ENCODE peak calls at places on chromosome X, in eight cellular contexts. One of them, this sample, is unnamed.

GRCh38 chrX:25600776-25601175 is 537.4 kb upstream of the MAGEB18 start:
- DNase-seq in GM06990: no peak
- DNase-seq in fibroblast of mammary gland: peak; percentile 44
- DNase-seq in cerebellar nuclear complex: no peak
- DNase-seq in sigmoid colon: no peak
- DNase-seq in occipital lobe: no peak
- DNase-seq in skeletal muscle cell: peak; percentile 41
- DNase-seq in epithelial cell of esophagus: peak; percentile 0
- DNase-seq in this sample: no peak

GRCh38 chrX:72046447-72046846 is 85.3 kb downstream of the RTL5 start:
- DNase-seq in GM06990: no peak
- DNase-seq in fibroblast of mammary gland: no peak
- DNase-seq in cerebellar nuclear complex: no peak
- DNase-seq in sigmoid colon: no peak
- DNase-seq in occipital lobe: no peak
- DNase-seq in skeletal muscle cell: no peak
- DNase-seq in epithelial cell of esophagus: no peak
- DNase-seq in this sample: no peak

GRCh38 chrX:49910344-49910743 is 12.1 kb upstream of the CLCN5 start:
- DNase-seq in GM06990: no peak
- DNase-seq in fibroblast of mammary gland: no peak
- DNase-seq in cerebellar nuclear complex: no peak
- DNase-seq in sigmoid colon: no peak
- DNase-seq in occipital lobe: no peak
- DNase-seq in skeletal muscle cell: no peak
- DNase-seq in epithelial cell of esophagus: no peak
- DNase-seq in this sample: no peak

GRCh38 chrX:66914082-66914481 is 275.2 kb upstream of the EDA2R start:
- DNase-seq in GM06990: no peak
- DNase-seq in fibroblast of mammary gland: peak; percentile 15
- DNase-seq in cerebellar nuclear complex: no peak
- DNase-seq in sigmoid colon: no peak
- DNase-seq in occipital lobe: no peak
- DNase-seq in skeletal muscle cell: no peak
- DNase-seq in epithelial cell of esophagus: peak; percentile 24
- DNase-seq in this sample: peak; percentile 46

GRCh38 chrX:134936542-134936941 is 54.2 kb upstream of the SMIM10 start:
- DNase-seq in GM06990: no peak
- DNase-seq in fibroblast of mammary gland: peak; percentile 53
- DNase-seq in cerebellar nuclear complex: no peak
- DNase-seq in sigmoid colon: no peak
- DNase-seq in occipital lobe: no peak
- DNase-seq in skeletal muscle cell: no peak
- DNase-seq in epithelial cell of esophagus: peak; percentile 61
- DNase-seq in this sample: no peak

GRCh38 chrX:57417827-57418226 is 131.3 kb downstream of the FAAH2 start:
- DNase-seq in GM06990: no peak
- DNase-seq in fibroblast of mammary gland: no peak
- DNase-seq in cerebellar nuclear complex: no peak
- DNase-seq in sigmoid colon: no peak
- DNase-seq in occipital lobe: no peak
- DNase-seq in skeletal muscle cell: no peak
- DNase-seq in epithelial cell of esophagus: no peak
- DNase-seq in this sample: no peak

GRCh38 chrX:150966742-150967141 is 16.4 kb upstream of the HMGB3 start:
- DNase-seq in GM06990: no peak
- DNase-seq in fibroblast of mammary gland: no peak
- DNase-seq in cerebellar nuclear complex: no peak
- DNase-seq in sigmoid colon: no peak
- DNase-seq in occipital lobe: no peak
- DNase-seq in skeletal muscle cell: no peak
- DNase-seq in epithelial cell of esophagus: no peak
- DNase-seq in this sample: no peak

GRCh38 chrX:40391662-40392061 is 189.1 kb upstream of the ATP6AP2 start:
- DNase-seq in GM06990: no peak
- DNase-seq in fibroblast of mammary gland: no peak
- DNase-seq in cerebellar nuclear complex: no peak
- DNase-seq in sigmoid colon: no peak
- DNase-seq in occipital lobe: no peak
- DNase-seq in skeletal muscle cell: no peak
- DNase-seq in epithelial cell of esophagus: no peak
- DNase-seq in this sample: no peak

GRCh38 chrX:108167211-108167872 is 75.8 kb downstream of the ATG4A start:
- DNase-seq in GM06990: no peak
- DNase-seq in fibroblast of mammary gland: peak; percentile 72
- DNase-seq in cerebellar nuclear complex: no peak
- DNase-seq in sigmoid colon: no peak
- DNase-seq in occipital lobe: no peak
- DNase-seq in skeletal muscle cell: no peak
- DNase-seq in epithelial cell of esophagus: peak; percentile 64
- DNase-seq in this sample: no peak

GRCh38 chrX:131801066-131801465 is 222.0 kb upstream of the STK26 start:
- DNase-seq in GM06990: no peak
- DNase-seq in fibroblast of mammary gland: no peak
- DNase-seq in cerebellar nuclear complex: no peak
- DNase-seq in sigmoid colon: no peak
- DNase-seq in occipital lobe: no peak
- DNase-seq in skeletal muscle cell: peak; percentile 15
- DNase-seq in epithelial cell of esophagus: no peak
- DNase-seq in this sample: no peak

GRCh38 chrX:38717871-38718270 is 83.4 kb upstream of the MID1IP1 start:
- DNase-seq in GM06990: no peak
- DNase-seq in fibroblast of mammary gland: peak; percentile 34
- DNase-seq in cerebellar nuclear complex: no peak
- DNase-seq in sigmoid colon: no peak
- DNase-seq in occipital lobe: no peak
- DNase-seq in skeletal muscle cell: no peak
- DNase-seq in epithelial cell of esophagus: peak; percentile 10
- DNase-seq in this sample: no peak

GRCh38 chrX:148069759-148070503 is 88.8 kb downstream of the FMR1NB start:
- DNase-seq in GM06990: no peak
- DNase-seq in fibroblast of mammary gland: no peak
- DNase-seq in cerebellar nuclear complex: no peak
- DNase-seq in sigmoid colon: no peak
- DNase-seq in occipital lobe: no peak
- DNase-seq in skeletal muscle cell: no peak
- DNase-seq in epithelial cell of esophagus: no peak
- DNase-seq in this sample: no peak

GRCh38 chrX:155819966-155820491 is 61.1 kb upstream of the VAMP7 start:
- DNase-seq in GM06990: peak; percentile 1
- DNase-seq in fibroblast of mammary gland: peak; percentile 83
- DNase-seq in cerebellar nuclear complex: no peak
- DNase-seq in sigmoid colon: peak; percentile 79
- DNase-seq in occipital lobe: no peak
- DNase-seq in skeletal muscle cell: peak; percentile 77
- DNase-seq in epithelial cell of esophagus: peak; percentile 93
- DNase-seq in this sample: peak; percentile 58

GRCh38 chrX:153667931-153668396 is 5.6 kb downstream of the PNCK start:
- DNase-seq in GM06990: peak; percentile 69
- DNase-seq in fibroblast of mammary gland: peak; percentile 71
- DNase-seq in cerebellar nuclear complex: no peak
- DNase-seq in sigmoid colon: peak; percentile 94
- DNase-seq in occipital lobe: peak; percentile 65
- DNase-seq in skeletal muscle cell: peak; percentile 19
- DNase-seq in epithelial cell of esophagus: peak; percentile 78
- DNase-seq in this sample: peak; percentile 79

GRCh38 chrX:120790118-120790517 is 85.5 kb downstream of the CT47B1 start:
- DNase-seq in GM06990: peak; percentile 15
- DNase-seq in fibroblast of mammary gland: peak; percentile 83
- DNase-seq in cerebellar nuclear complex: no peak
- DNase-seq in sigmoid colon: peak; percentile 71
- DNase-seq in occipital lobe: no peak
- DNase-seq in skeletal muscle cell: no peak
- DNase-seq in epithelial cell of esophagus: peak; percentile 60
- DNase-seq in this sample: peak; percentile 10

GRCh38 chrX:109187473-109188168 is 294.3 kb downstream of the GUCY2F start:
- DNase-seq in GM06990: no peak
- DNase-seq in fibroblast of mammary gland: no peak
- DNase-seq in cerebellar nuclear complex: no peak
- DNase-seq in sigmoid colon: no peak
- DNase-seq in occipital lobe: no peak
- DNase-seq in skeletal muscle cell: no peak
- DNase-seq in epithelial cell of esophagus: peak; percentile 0
- DNase-seq in this sample: no peak

GRCh38 chrX:139949703-139950102 is 15.6 kb downstream of the CXorf66 start:
- DNase-seq in GM06990: no peak
- DNase-seq in fibroblast of mammary gland: no peak
- DNase-seq in cerebellar nuclear complex: no peak
- DNase-seq in sigmoid colon: no peak
- DNase-seq in occipital lobe: no peak
- DNase-seq in skeletal muscle cell: no peak
- DNase-seq in epithelial cell of esophagus: peak; percentile 30
- DNase-seq in this sample: no peak

GRCh38 chrX:149392896-149393295 is 112.2 kb downstream of the IDS start:
- DNase-seq in GM06990: no peak
- DNase-seq in fibroblast of mammary gland: no peak
- DNase-seq in cerebellar nuclear complex: no peak
- DNase-seq in sigmoid colon: no peak
- DNase-seq in occipital lobe: no peak
- DNase-seq in skeletal muscle cell: no peak
- DNase-seq in epithelial cell of esophagus: peak; percentile 4
- DNase-seq in this sample: no peak

GRCh38 chrX:125203379-125203736 is 116.3 kb upstream of the TEX13C start:
- DNase-seq in GM06990: no peak
- DNase-seq in fibroblast of mammary gland: no peak
- DNase-seq in cerebellar nuclear complex: no peak
- DNase-seq in sigmoid colon: no peak
- DNase-seq in occipital lobe: no peak
- DNase-seq in skeletal muscle cell: no peak
- DNase-seq in epithelial cell of esophagus: no peak
- DNase-seq in this sample: no peak

GRCh38 chrX:120309873-120310730 is 1.2 kb downstream of the TMEM255A start:
- DNase-seq in GM06990: no peak
- DNase-seq in fibroblast of mammary gland: no peak
- DNase-seq in cerebellar nuclear complex: no peak
- DNase-seq in sigmoid colon: no peak
- DNase-seq in occipital lobe: no peak
- DNase-seq in skeletal muscle cell: no peak
- DNase-seq in epithelial cell of esophagus: peak; percentile 41
- DNase-seq in this sample: no peak

GRCh38 chrX:14030248-14030592 is 528 bp upstream of the GEMIN8 start:
- DNase-seq in GM06990: no peak
- DNase-seq in fibroblast of mammary gland: peak; percentile 69
- DNase-seq in cerebellar nuclear complex: no peak
- DNase-seq in sigmoid colon: no peak
- DNase-seq in occipital lobe: no peak
- DNase-seq in skeletal muscle cell: no peak
- DNase-seq in epithelial cell of esophagus: peak; percentile 54
- DNase-seq in this sample: no peak

GRCh38 chrX:39065051-39065871 is 264.0 kb downstream of the MID1IP1 start:
- DNase-seq in GM06990: no peak
- DNase-seq in fibroblast of mammary gland: no peak
- DNase-seq in cerebellar nuclear complex: no peak
- DNase-seq in sigmoid colon: no peak
- DNase-seq in occipital lobe: no peak
- DNase-seq in skeletal muscle cell: peak; percentile 4
- DNase-seq in epithelial cell of esophagus: no peak
- DNase-seq in this sample: no peak

GRCh38 chrX:154018518-154019060 is 1.1 kb downstream of the IRAK1 start:
- DNase-seq in GM06990: no peak
- DNase-seq in fibroblast of mammary gland: no peak
- DNase-seq in cerebellar nuclear complex: no peak
- DNase-seq in sigmoid colon: no peak
- DNase-seq in occipital lobe: no peak
- DNase-seq in skeletal muscle cell: no peak
- DNase-seq in epithelial cell of esophagus: no peak
- DNase-seq in this sample: no peak

GRCh38 chrX:100643943-100644587 is at the start of gene SRPX2:
- DNase-seq in GM06990: no peak
- DNase-seq in fibroblast of mammary gland: peak; percentile 92
- DNase-seq in cerebellar nuclear complex: no peak
- DNase-seq in sigmoid colon: peak; percentile 85
- DNase-seq in occipital lobe: no peak
- DNase-seq in skeletal muscle cell: peak; percentile 73
- DNase-seq in epithelial cell of esophagus: peak; percentile 88
- DNase-seq in this sample: no peak

GRCh38 chrX:259692-260355 is 21.4 kb upstream of the PLCXD1 start:
- DNase-seq in GM06990: no peak
- DNase-seq in fibroblast of mammary gland: no peak
- DNase-seq in cerebellar nuclear complex: no peak
- DNase-seq in sigmoid colon: peak; percentile 56
- DNase-seq in occipital lobe: no peak
- DNase-seq in skeletal muscle cell: no peak
- DNase-seq in epithelial cell of esophagus: no peak
- DNase-seq in this sample: no peak

GRCh38 chrX:136130931-136131843 is 16.1 kb upstream of the FHL1 start:
- DNase-seq in GM06990: no peak
- DNase-seq in fibroblast of mammary gland: peak; percentile 80
- DNase-seq in cerebellar nuclear complex: no peak
- DNase-seq in sigmoid colon: no peak
- DNase-seq in occipital lobe: no peak
- DNase-seq in skeletal muscle cell: peak; percentile 58
- DNase-seq in epithelial cell of esophagus: peak; percentile 86
- DNase-seq in this sample: no peak

GRCh38 chrX:132737743-132738142 is 220.7 kb downstream of the HS6ST2 start:
- DNase-seq in GM06990: no peak
- DNase-seq in fibroblast of mammary gland: peak; percentile 3
- DNase-seq in cerebellar nuclear complex: no peak
- DNase-seq in sigmoid colon: no peak
- DNase-seq in occipital lobe: no peak
- DNase-seq in skeletal muscle cell: no peak
- DNase-seq in epithelial cell of esophagus: peak; percentile 48
- DNase-seq in this sample: no peak

GRCh38 chrX:70262952-70263567 is 3.1 kb upstream of the P2RY4 start:
- DNase-seq in GM06990: peak; percentile 21
- DNase-seq in fibroblast of mammary gland: peak; percentile 43
- DNase-seq in cerebellar nuclear complex: no peak
- DNase-seq in sigmoid colon: no peak
- DNase-seq in occipital lobe: no peak
- DNase-seq in skeletal muscle cell: no peak
- DNase-seq in epithelial cell of esophagus: peak; percentile 75
- DNase-seq in this sample: peak; percentile 65

GRCh38 chrX:49003696-49004095 is 1.6 kb upstream of the GRIPAP1 start:
- DNase-seq in GM06990: no peak
- DNase-seq in fibroblast of mammary gland: no peak
- DNase-seq in cerebellar nuclear complex: no peak
- DNase-seq in sigmoid colon: no peak
- DNase-seq in occipital lobe: no peak
- DNase-seq in skeletal muscle cell: no peak
- DNase-seq in epithelial cell of esophagus: peak; percentile 4
- DNase-seq in this sample: no peak

GRCh38 chrX:53018627-53019026 is 30.0 kb upstream of the GPR173 start:
- DNase-seq in GM06990: no peak
- DNase-seq in fibroblast of mammary gland: peak; percentile 8
- DNase-seq in cerebellar nuclear complex: no peak
- DNase-seq in sigmoid colon: no peak
- DNase-seq in occipital lobe: no peak
- DNase-seq in skeletal muscle cell: no peak
- DNase-seq in epithelial cell of esophagus: no peak
- DNase-seq in this sample: no peak

GRCh38 chrX:100408643-100409315 is 1.3 kb downstream of the PCDH19 start:
- DNase-seq in GM06990: no peak
- DNase-seq in fibroblast of mammary gland: no peak
- DNase-seq in cerebellar nuclear complex: no peak
- DNase-seq in sigmoid colon: no peak
- DNase-seq in occipital lobe: no peak
- DNase-seq in skeletal muscle cell: no peak
- DNase-seq in epithelial cell of esophagus: no peak
- DNase-seq in this sample: no peak

GRCh38 chrX:8042304-8042703 is 115.1 kb upstream of the PNPLA4 start:
- DNase-seq in GM06990: no peak
- DNase-seq in fibroblast of mammary gland: no peak
- DNase-seq in cerebellar nuclear complex: no peak
- DNase-seq in sigmoid colon: no peak
- DNase-seq in occipital lobe: no peak
- DNase-seq in skeletal muscle cell: no peak
- DNase-seq in epithelial cell of esophagus: peak; percentile 42
- DNase-seq in this sample: no peak

GRCh38 chrX:85243761-85244410 is at the start of the genes SATL1 and ZNF711:
- DNase-seq in GM06990: peak; percentile 36
- DNase-seq in fibroblast of mammary gland: peak; percentile 18
- DNase-seq in cerebellar nuclear complex: no peak
- DNase-seq in sigmoid colon: no peak
- DNase-seq in occipital lobe: peak; percentile 35
- DNase-seq in skeletal muscle cell: peak; percentile 15
- DNase-seq in epithelial cell of esophagus: peak; percentile 15
- DNase-seq in this sample: peak; percentile 39

GRCh38 chrX:141733371-141733770 is 34.8 kb upstream of the SPANXD start:
- DNase-seq in GM06990: no peak
- DNase-seq in fibroblast of mammary gland: peak; percentile 28
- DNase-seq in cerebellar nuclear complex: no peak
- DNase-seq in sigmoid colon: no peak
- DNase-seq in occipital lobe: no peak
- DNase-seq in skeletal muscle cell: no peak
- DNase-seq in epithelial cell of esophagus: no peak
- DNase-seq in this sample: no peak

This sample was measured in prostate gland.